ENCODE peak calls at places on chromosomes 1 and 21, in four cellular contexts. One of them, this sample, is unnamed.

GRCh38 chr21:28253378-28253777 is 739.3 kb downstream of the LTN1 start:
- DNase-seq in HFF-Myc: no peak
- DNase-seq in body of pancreas: no peak
- DNase-seq in HuH-7.5: no peak
- DNase-seq in this sample: no peak

GRCh38 chr1:182962554-182963115 is 9.7 kb upstream of the SHCBP1L start:
- DNase-seq in HFF-Myc: peak
- DNase-seq in body of pancreas: peak
- DNase-seq in HuH-7.5: peak
- DNase-seq in this sample: peak

GRCh38 chr1:109547412-109548320 is 749 bp upstream of the GNAI3 start:
- DNase-seq in HFF-Myc: no peak
- DNase-seq in body of pancreas: peak
- DNase-seq in HuH-7.5: no peak
- DNase-seq in this sample: no peak

GRCh38 chr1:212118167-212118871 is 82.8 kb downstream of the DTL start:
- DNase-seq in HFF-Myc: no peak
- DNase-seq in body of pancreas: peak
- DNase-seq in HuH-7.5: no peak
- DNase-seq in this sample: no peak

GRCh38 chr1:109252893-109253802 is 3.8 kb downstream of the CELSR2 start:
- DNase-seq in HFF-Myc: no peak
- DNase-seq in body of pancreas: peak
- DNase-seq in HuH-7.5: no peak
- DNase-seq in this sample: no peak

GRCh38 chr1:232369451-232369850 is 260.5 kb downstream of the SIPA1L2 start:
- DNase-seq in HFF-Myc: no peak
- DNase-seq in body of pancreas: no peak
- DNase-seq in HuH-7.5: no peak
- DNase-seq in this sample: no peak

GRCh38 chr1:9294440-9294773 is 1.7 kb downstream of the SPSB1 start:
- DNase-seq in HFF-Myc: no peak
- DNase-seq in body of pancreas: peak
- DNase-seq in HuH-7.5: no peak
- DNase-seq in this sample: no peak

GRCh38 chr1:89525169-89525855 is 683 bp downstream of the LRRC8B start:
- DNase-seq in HFF-Myc: no peak
- DNase-seq in body of pancreas: no peak
- DNase-seq in HuH-7.5: peak
- DNase-seq in this sample: no peak

GRCh38 chr1:40363721-40364120 is 9.8 kb upstream of the SMAP2 start:
- DNase-seq in HFF-Myc: no peak
- DNase-seq in body of pancreas: no peak
- DNase-seq in HuH-7.5: no peak
- DNase-seq in this sample: no peak

GRCh38 chr1:214513394-214513793 is 38.0 kb downstream of the PTPN14 start:
- DNase-seq in HFF-Myc: no peak
- DNase-seq in body of pancreas: no peak
- DNase-seq in HuH-7.5: no peak
- DNase-seq in this sample: no peak

GRCh38 chr1:94608142-94608851 is 66.7 kb upstream of the F3 start:
- DNase-seq in HFF-Myc: no peak
- DNase-seq in body of pancreas: peak
- DNase-seq in HuH-7.5: no peak
- DNase-seq in this sample: no peak

GRCh38 chr1:245298781-245299180 is 144.0 kb downstream of the KIF26B start:
- DNase-seq in HFF-Myc: peak
- DNase-seq in body of pancreas: peak
- DNase-seq in HuH-7.5: no peak
- DNase-seq in this sample: no peak

GRCh38 chr1:41358152-41358937 is 2.9 kb upstream of the FOXO6 start:
- DNase-seq in HFF-Myc: no peak
- DNase-seq in body of pancreas: no peak
- DNase-seq in HuH-7.5: no peak
- DNase-seq in this sample: no peak

GRCh38 chr1:181149326-181150000 is 61.0 kb downstream of the IER5 start:
- DNase-seq in HFF-Myc: no peak
- DNase-seq in body of pancreas: no peak
- DNase-seq in HuH-7.5: no peak
- DNase-seq in this sample: no peak

GRCh38 chr1:200330770-200331428 is 78.9 kb downstream of the ZNF281 start:
- DNase-seq in HFF-Myc: no peak
- DNase-seq in body of pancreas: no peak
- DNase-seq in HuH-7.5: peak
- DNase-seq in this sample: no peak

GRCh38 chr1:208919371-208919770 is 664.1 kb upstream of the CAMK1G start:
- DNase-seq in HFF-Myc: no peak
- DNase-seq in body of pancreas: no peak
- DNase-seq in HuH-7.5: no peak
- DNase-seq in this sample: no peak

GRCh38 chr1:48048064-48048463 is 50.9 kb upstream of the TRABD2B start:
- DNase-seq in HFF-Myc: no peak
- DNase-seq in body of pancreas: no peak
- DNase-seq in HuH-7.5: no peak
- DNase-seq in this sample: no peak

GRCh38 chr1:44108241-44108640 is 10.4 kb upstream of the KLF17 start:
- DNase-seq in HFF-Myc: no peak
- DNase-seq in body of pancreas: no peak
- DNase-seq in HuH-7.5: no peak
- DNase-seq in this sample: no peak

This sample was measured in T47D.